ENCODE peak calls at places on chromosomes 12 and 14, in seven cellular contexts. N, V, D, O, W, S and E are unnamed samples.

GRCh38 chr14:61620130-61620946 is 75.0 kb upstream of the HIF1A start:
- DNase-seq in D (peak; percentile 96), O (no peak), W (no peak), N (no peak), S (peak; percentile 57), V (no peak), E (no peak)

GRCh38 chr12:118377005-118377890 is 893 bp downstream of the SUDS3 start:
- DNase-seq in V (no peak), S (no peak), D (no peak), O (peak; percentile 70), W (peak; percentile 3), N (no peak), E (peak; percentile 13)

GRCh38 chr14:105489607-105490317 is 1.3 kb upstream of the TEDC1 start:
- DNase-seq in O (peak; percentile 98), S (peak; percentile 24), D (peak; percentile 68), W (no peak), N (peak; percentile 80), V (peak; percentile 78), E (peak; percentile 93)

GRCh38 chr12:21276826-21277225 is 57.9 kb downstream of the SLCO1A2 start:
- DNase-seq in W (no peak), N (no peak), S (no peak), D (no peak), V (no peak), O (no peak), E (no peak)

GRCh38 chr14:100726812-100727564 is at the start of gene DLK1:
- DNase-seq in S (no peak), N (peak; percentile 22), D (no peak), W (no peak), V (no peak), O (no peak), E (no peak)

GRCh38 chr12:16352481-16352880 is 5.0 kb downstream of the MGST1 start:
- DNase-seq in O (no peak), D (peak; percentile 79), V (no peak), N (no peak), S (no peak), W (no peak), E (no peak)

GRCh38 chr14:98743536-98743935 is 528.5 kb downstream of the BCL11B start:
- DNase-seq in W (no peak), D (no peak), O (no peak), N (no peak), V (no peak), S (no peak), E (no peak)

GRCh38 chr12:50568338-50569155 is 63.8 kb downstream of the DIP2B start:
- DNase-seq in D (no peak), V (no peak), S (no peak), N (no peak), O (no peak), W (no peak), E (peak; percentile 69)

GRCh38 chr14:102917469-102918211 is 4.8 kb upstream of the AMN start:
- DNase-seq in V (peak; percentile 40), N (peak; percentile 78), S (no peak), D (no peak), O (peak; percentile 94), W (no peak), E (peak; percentile 61)

GRCh38 chr12:74741113-74741512 is 203.5 kb downstream of the ATXN7L3B start:
- DNase-seq in N (no peak), O (no peak), W (no peak), D (no peak), S (no peak), V (no peak), E (no peak)